ENCODE peak calls at places on chromosomes 6 and 20, in five cellular contexts. A is GM23248, D is pancreas, K is endothelial cell of umbilical vein, O is left lung. F is an unnamed sample. For H3K4me1 and H3K9me3, the result is how much of the 10 kb centered on the place peaks cover.

GRCh38 chr6:37538107-37538506 is 38.4 kb upstream of the CCDC167 start:
- DNase-seq in A (peak), D (no peak), K (peak), O (no peak), F (peak)

GRCh38 chr20:43942661-43943285 is 28.1 kb downstream of the TOX2 start:
- DNase-seq in A (peak), D (no peak), K (peak), O (no peak), F (no peak)

GRCh38 chr6:151032034-151032433 is 166.5 kb downstream of the MTHFD1L start:
- DNase-seq in A (no peak), D (no peak), K (no peak), O (no peak), F (no peak)

GRCh38 chr6:132236281-132236680 is 165.0 kb downstream of the MOXD1 start:
- DNase-seq in A (no peak), D (no peak), K (no peak), O (no peak), F (no peak)

GRCh38 chr20:21396921-21397340 is 395 bp downstream of the NKX2-4 start:
- DNase-seq in A (peak), D (peak), K (no peak), O (peak), F (no peak)

GRCh38 chr6:105986998-105987397 is 99.1 kb upstream of the PRDM1 start:
- DNase-seq in A (peak), D (no peak), K (no peak), O (no peak), F (no peak)

GRCh38 chr6:157764346-157765068 is 58.5 kb upstream of the SNX9 start:
- DNase-seq in A (peak), D (peak), K (peak), O (peak), F (peak)

GRCh38 chr6:10414766-10415592 is at the start of gene TFAP2A:
- DNase-seq in A (peak), D (no peak), K (no peak), O (no peak), F (no peak)

GRCh38 chr6:108118359-108118724 is 43.8 kb upstream of the OSTM1 start:
- DNase-seq in A (no peak), D (no peak), K (no peak), O (no peak), F (no peak)

GRCh38 chr6:45663181-45664180 is 285.7 kb upstream of the SUPT3H start:
- DNase-seq in A (peak), D (no peak), K (peak), O (peak), F (no peak)

GRCh38 chr6:107776415-107776814 is 47.7 kb downstream of the SCML4 start:
- DNase-seq in A (no peak), D (no peak), K (no peak), O (no peak), F (no peak)

GRCh38 chr6:9250852-9251251 is 815.5 kb upstream of the SLC35B3 start:
- DNase-seq in A (peak), D (peak), K (peak), O (no peak), F (no peak)

GRCh38 chr6:158422629-158423238 is 110.5 kb downstream of the TULP4 start:
- DNase-seq in A (no peak), D (no peak), K (no peak), O (no peak), F (no peak)

GRCh38 chr20:51966296-51966971 is 164.1 kb upstream of the SALL4 start:
- DNase-seq in A (peak), D (peak), K (peak), O (no peak), F (peak)

GRCh38 chr6:96032646-96033045 is 16.9 kb downstream of the FUT9 start:
- DNase-seq in A (no peak), D (no peak), K (no peak), O (no peak), F (no peak)

GRCh38 chr6:105051941-105052471 is 95.1 kb downstream of the LIN28B start:
- DNase-seq in A (peak), D (no peak), K (peak), O (no peak), F (no peak)

GRCh38 chr6:13669476-13669875 is 42.2 kb downstream of the RANBP9 start:
- DNase-seq in A (no peak), D (no peak), K (no peak), O (no peak), F (no peak)

GRCh38 chr6:13664703-13665352 is 46.8 kb downstream of the RANBP9 start:
- DNase-seq in A (peak), D (no peak), K (no peak), O (no peak), F (no peak)

GRCh38 chr6:13666194-13667105 is 45.2 kb downstream of the RANBP9 start:
- DNase-seq in A (peak), D (no peak), K (no peak), O (no peak), F (peak)

GRCh38 chr6:13668291-13668928 is 43.2 kb downstream of the RANBP9 start:
- DNase-seq in A (peak), D (no peak), K (no peak), O (no peak), F (no peak)

GRCh38 chr6:13667655-13668054 is 44.0 kb downstream of the RANBP9 start:
- DNase-seq in A (peak), D (no peak), K (no peak), O (no peak), F (no peak)
- H3K4me1 ChIP-seq in A (under half), D (under half), K (under half), O (under half), F (under half)

DNA sequence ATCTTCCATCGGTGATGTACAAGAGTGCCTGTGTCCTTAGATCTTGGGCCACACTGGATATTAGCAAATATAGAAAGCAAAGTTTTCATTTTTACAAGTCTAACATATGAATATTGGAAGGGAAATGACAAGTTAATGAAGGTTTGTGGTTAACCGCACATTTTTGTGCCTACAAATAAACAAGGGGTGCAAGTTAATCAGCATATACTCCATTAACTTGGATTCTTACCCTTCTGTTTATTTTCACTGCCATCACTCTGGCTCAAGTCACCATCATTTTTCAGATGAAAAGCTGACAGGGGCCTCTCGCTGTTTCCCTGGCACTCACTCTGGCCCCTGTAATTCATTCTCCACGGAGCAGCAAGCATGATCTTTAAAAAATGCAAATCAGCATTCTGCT is 29.9 kb downstream of the APCDD1L start:
- DNase-seq in A (no peak), D (no peak), K (no peak), O (no peak), F (no peak)
- H3K9me3 ChIP-seq in A (under half), D (under half), K (under half), O (under half), F (under half)

GRCh38 chr20:2264118-2264517 is 31.7 kb upstream of the TGM3 start:
- DNase-seq in A (no peak), D (no peak), K (no peak), O (no peak), F (no peak)
- H3K27ac ChIP-seq in A (no peak), D (no peak), K (no peak), O (no peak), F (no peak)

DNA sequence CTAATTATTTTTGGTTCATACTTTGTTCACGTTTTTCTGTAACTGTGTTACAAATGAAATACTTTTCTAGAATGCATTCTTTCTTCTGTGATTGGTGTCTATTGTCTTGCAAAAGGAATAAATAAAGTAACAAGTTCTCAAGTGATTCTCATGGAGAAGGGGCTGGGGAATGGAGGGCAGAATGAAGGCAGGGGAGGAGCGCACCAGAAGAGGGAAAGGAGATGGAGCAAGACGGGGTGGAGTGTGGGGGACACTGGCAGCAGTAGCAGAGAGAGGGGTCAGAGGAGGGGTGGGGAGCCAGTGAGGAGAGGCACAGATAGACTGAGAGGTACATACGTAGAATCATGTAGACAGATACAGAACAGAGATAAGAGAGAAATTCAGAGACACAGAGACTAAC is 136.5 kb downstream of the CARMIL1 start:
- DNase-seq in A (no peak), D (no peak), K (no peak), O (no peak), F (no peak)
- H3K4me1 ChIP-seq in A (under half), D (under half), K (under half), O (under half), F (under half)

GRCh38 chr6:43588194-43588593 is 12.2 kb downstream of the POLH start:
- DNase-seq in A (no peak), D (no peak), K (no peak), O (no peak), F (no peak)

GRCh38 chr6:43578748-43579147 is 2.8 kb downstream of the POLH start:
- DNase-seq in A (peak), D (no peak), K (no peak), O (no peak), F (no peak)

GRCh38 chr6:43584892-43585570 is 9.0 kb downstream of the POLH start:
- DNase-seq in A (peak), D (no peak), K (no peak), O (no peak), F (peak)

GRCh38 chr6:43579171-43579570 is 3.2 kb downstream of the POLH start:
- DNase-seq in A (peak), D (no peak), K (peak), O (no peak), F (no peak)

GRCh38 chr6:43582911-43583310 is 6.9 kb downstream of the POLH start:
- DNase-seq in A (peak), D (no peak), K (no peak), O (no peak), F (no peak)
- H3K9me3 ChIP-seq in A (under half), D (under half), K (under half), O (under half), F (under half)

DNA sequence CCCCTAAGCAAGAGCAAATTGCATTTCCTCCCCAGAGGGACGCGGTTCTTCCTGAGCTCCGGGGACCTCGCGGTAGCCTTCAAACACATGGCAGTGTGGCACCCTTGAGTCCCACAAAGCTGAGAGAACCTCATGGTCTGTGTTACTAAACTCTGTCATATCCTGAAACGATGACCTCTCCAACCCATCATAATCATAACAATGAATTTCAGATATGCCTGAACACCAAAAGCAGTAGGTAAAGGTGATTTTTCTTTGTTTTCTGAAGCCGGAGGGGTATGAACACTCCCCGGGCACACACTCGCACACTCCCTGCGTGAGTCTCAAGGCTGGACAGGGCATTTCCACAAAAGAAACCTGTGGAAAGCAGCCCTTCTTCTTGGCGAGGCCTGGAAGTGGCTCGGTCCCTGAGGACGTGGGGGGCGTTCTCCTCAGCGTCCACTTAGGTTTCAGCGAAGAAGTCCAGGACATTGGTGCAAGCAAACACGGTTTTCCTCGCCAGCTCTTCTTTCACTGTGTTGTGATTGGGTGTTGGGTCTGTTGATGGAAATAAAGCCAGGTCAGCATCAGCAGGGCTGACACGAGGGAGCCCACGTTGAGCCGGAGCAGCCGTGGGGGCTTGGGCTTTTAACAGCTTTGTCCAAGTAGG is 183.4 kb downstream of the ERMARD start:
- DNase-seq in A (no peak), D (no peak), K (peak), O (no peak), F (no peak)
- H3K27ac ChIP-seq in A (no peak), D (peak), K (peak), O (no peak), F (no peak)

F was measured in small intestine.